ENCODE peak calls at places on chromosome 9, in four cellular contexts. One of them, this sample, is unnamed.
A peak's percentile ranks its signal among the peaks of the same experiment; 100 is the strongest.

GRCh38 chr9:90219548-90220118 is 423.0 kb downstream of the DIRAS2 start:
- DNase-seq in stimulated activated CD4-positive, alpha-beta T cell treated with anti-CD3 and anti-CD28 coated beads, Interleukin-2, amount 100 ng/mL, for 48 hours: peak; percentile 9
- DNase-seq in ascending aorta: no peak
- DNase-seq in RCC 7860: no peak
- DNase-seq in this sample: peak; percentile 84

GRCh38 chr9:71446499-71447411 is 321.6 kb downstream of the CEMIP2 start:
- DNase-seq in stimulated activated CD4-positive, alpha-beta T cell treated with anti-CD3 and anti-CD28 coated beads, Interleukin-2, amount 100 ng/mL, for 48 hours: peak; percentile 24
- DNase-seq in ascending aorta: no peak
- DNase-seq in RCC 7860: no peak
- DNase-seq in this sample: peak; percentile 83

GRCh38 chr9:103928452-103928851 is 165.7 kb upstream of the SMC2 start:
- DNase-seq in stimulated activated CD4-positive, alpha-beta T cell treated with anti-CD3 and anti-CD28 coated beads, Interleukin-2, amount 100 ng/mL, for 48 hours: no peak
- DNase-seq in ascending aorta: no peak
- DNase-seq in RCC 7860: no peak
- DNase-seq in this sample: no peak

GRCh38 chr9:131677051-131677444 is 62.8 kb downstream of the RAPGEF1 start:
- DNase-seq in stimulated activated CD4-positive, alpha-beta T cell treated with anti-CD3 and anti-CD28 coated beads, Interleukin-2, amount 100 ng/mL, for 48 hours: no peak
- DNase-seq in ascending aorta: no peak
- DNase-seq in RCC 7860: no peak
- DNase-seq in this sample: no peak

GRCh38 chr9:136011703-136012496 is 50.7 kb upstream of the UBAC1 start:
- DNase-seq in stimulated activated CD4-positive, alpha-beta T cell treated with anti-CD3 and anti-CD28 coated beads, Interleukin-2, amount 100 ng/mL, for 48 hours: no peak
- DNase-seq in ascending aorta: no peak
- DNase-seq in RCC 7860: no peak
- DNase-seq in this sample: peak; percentile 82

GRCh38 chr9:88041447-88041846 is 67.1 kb upstream of the CDK20 start:
- DNase-seq in stimulated activated CD4-positive, alpha-beta T cell treated with anti-CD3 and anti-CD28 coated beads, Interleukin-2, amount 100 ng/mL, for 48 hours: no peak
- DNase-seq in ascending aorta: no peak
- DNase-seq in RCC 7860: no peak
- DNase-seq in this sample: peak; percentile 41

GRCh38 chr9:107638922-107639321 is 149.4 kb upstream of the KLF4 start:
- DNase-seq in stimulated activated CD4-positive, alpha-beta T cell treated with anti-CD3 and anti-CD28 coated beads, Interleukin-2, amount 100 ng/mL, for 48 hours: no peak
- DNase-seq in ascending aorta: peak; percentile 59
- DNase-seq in RCC 7860: no peak
- DNase-seq in this sample: no peak

GRCh38 chr9:112063151-112063550 is 111.9 kb downstream of the SUSD1 start:
- DNase-seq in stimulated activated CD4-positive, alpha-beta T cell treated with anti-CD3 and anti-CD28 coated beads, Interleukin-2, amount 100 ng/mL, for 48 hours: no peak
- DNase-seq in ascending aorta: no peak
- DNase-seq in RCC 7860: no peak
- DNase-seq in this sample: no peak

GRCh38 chr9:37496020-37496419 is 10.3 kb downstream of the POLR1E start:
- DNase-seq in stimulated activated CD4-positive, alpha-beta T cell treated with anti-CD3 and anti-CD28 coated beads, Interleukin-2, amount 100 ng/mL, for 48 hours: no peak
- DNase-seq in ascending aorta: no peak
- DNase-seq in RCC 7860: no peak
- DNase-seq in this sample: no peak

GRCh38 chr9:115132648-115133047 is 14.7 kb upstream of the TNC start:
- DNase-seq in stimulated activated CD4-positive, alpha-beta T cell treated with anti-CD3 and anti-CD28 coated beads, Interleukin-2, amount 100 ng/mL, for 48 hours: no peak
- DNase-seq in ascending aorta: no peak
- DNase-seq in RCC 7860: peak; percentile 73
- DNase-seq in this sample: no peak

GRCh38 chr9:109451311-109452025 is 46.6 kb downstream of the PTPN3 start:
- DNase-seq in stimulated activated CD4-positive, alpha-beta T cell treated with anti-CD3 and anti-CD28 coated beads, Interleukin-2, amount 100 ng/mL, for 48 hours: no peak
- DNase-seq in ascending aorta: no peak
- DNase-seq in RCC 7860: no peak
- DNase-seq in this sample: peak; percentile 57

GRCh38 chr9:130698514-130698913 is 4.9 kb downstream of the EXOSC2 start:
- DNase-seq in stimulated activated CD4-positive, alpha-beta T cell treated with anti-CD3 and anti-CD28 coated beads, Interleukin-2, amount 100 ng/mL, for 48 hours: no peak
- DNase-seq in ascending aorta: no peak
- DNase-seq in RCC 7860: peak; percentile 76
- DNase-seq in this sample: no peak

GRCh38 chr9:95722141-95722540 is 153.3 kb upstream of the ERCC6L2 start:
- DNase-seq in stimulated activated CD4-positive, alpha-beta T cell treated with anti-CD3 and anti-CD28 coated beads, Interleukin-2, amount 100 ng/mL, for 48 hours: no peak
- DNase-seq in ascending aorta: no peak
- DNase-seq in RCC 7860: no peak
- DNase-seq in this sample: no peak